ENCODE peak calls at places on chromosomes 12 and 14, in four cellular contexts. P is pancreas, G is ELF-1, X is GM19239. U is an unnamed sample.
A peak's percentile ranks its signal among the peaks of the same experiment; 100 is the strongest.

GRCh38 chr12:76307083-76307482 is 41.1 kb downstream of the BBS10 start:
- DNase-seq in P (no peak), G (no peak), X (no peak), U (no peak)

GRCh38 chr14:49052516-49052915 is 533.7 kb downstream of the RPS29 start:
- DNase-seq in P (no peak), G (no peak), X (no peak), U (no peak)

GRCh38 chr14:50031534-50032313 is 84.6 kb downstream of the VCPKMT start:
- DNase-seq in P (no peak), G (no peak), X (no peak), U (no peak)

GRCh38 chr12:89707992-89708792 is 446 bp downstream of the ATP2B1 start:
- DNase-seq in P (peak; percentile 87), G (peak; percentile 36), X (no peak), U (peak; percentile 9)

GRCh38 chr12:23631991-23632390 is 317.5 kb downstream of the SOX5 start:
- DNase-seq in P (no peak), G (peak; percentile 3), X (no peak), U (no peak)

GRCh38 chr12:59929091-59929490 is 333.3 kb downstream of the SLC16A7 start:
- DNase-seq in P (no peak), G (no peak), X (no peak), U (no peak)

GRCh38 chr14:97036096-97036852 is 239.1 kb downstream of the VRK1 start:
- DNase-seq in P (no peak), G (no peak), X (no peak), U (no peak)

GRCh38 chr14:88029500-88029899 is 24.6 kb downstream of the GPR65 start:
- DNase-seq in P (no peak), G (no peak), X (no peak), U (no peak)

GRCh38 chr12:124475295-124476010 is 92.0 kb downstream of the NCOR2 start:
- DNase-seq in P (peak; percentile 31), G (no peak), X (no peak), U (no peak)

GRCh38 chr12:22527999-22528398 is 16.3 kb downstream of the C2CD5 start:
- DNase-seq in P (no peak), G (no peak), X (no peak), U (no peak)

GRCh38 chr12:113130457-113131135 is 5.0 kb downstream of the RASAL1 start:
- DNase-seq in P (peak; percentile 64), G (peak; percentile 51), X (no peak), U (no peak)

GRCh38 chr14:104597576-104597975 is 7.0 kb downstream of the TMEM179 start:
- DNase-seq in P (peak; percentile 27), G (no peak), X (no peak), U (no peak)

GRCh38 chr14:89279649-89280232 is 137.3 kb downstream of the FOXN3 start:
- DNase-seq in P (no peak), G (no peak), X (no peak), U (no peak)

GRCh38 chr12:58540480-58541299 is 379.6 kb downstream of the LRIG3 start:
- DNase-seq in P (peak; percentile 76), G (peak; percentile 91), X (no peak), U (no peak)

GRCh38 chr12:1796515-1797010 is 23.8 kb upstream of the LRTM2 start:
- DNase-seq in P (no peak), G (peak; percentile 65), X (peak; percentile 52), U (no peak)

GRCh38 chr12:111219440-111219839 is 149.5 kb downstream of the PHETA1 start:
- DNase-seq in P (no peak), G (no peak), X (no peak), U (no peak)

GRCh38 chr12:89370850-89371249 is 18.5 kb upstream of the DUSP6 start:
- DNase-seq in P (no peak), G (no peak), X (no peak), U (no peak)

GRCh38 chr12:34387711-34388635 is 365.7 kb downstream of the ALG10 start:
- DNase-seq in P (peak; percentile 29), G (no peak), X (no peak), U (no peak)

GRCh38 chr12:5076761-5077160 is 33.1 kb downstream of the KCNA5 start:
- DNase-seq in P (no peak), G (no peak), X (no peak), U (no peak)

GRCh38 chr14:77825895-77826519 is 26.1 kb downstream of the ADCK1 start:
- DNase-seq in P (no peak), G (no peak), X (no peak), U (no peak)

GRCh38 chr12:59595097-59595496 is 732 bp upstream of the SLC16A7 start:
- DNase-seq in P (no peak), G (no peak), X (no peak), U (no peak)

GRCh38 chr14:71933026-71933587 is 878 bp downstream of the RGS6 start:
- DNase-seq in P (no peak), G (peak; percentile 45), X (no peak), U (no peak)

GRCh38 chr14:32142754-32143437 is 58.9 kb upstream of the RNU6-7 start:
- DNase-seq in P (no peak), G (no peak), X (no peak), U (no peak)

GRCh38 chr12:63064080-63064479 is 86.9 kb downstream of the AVPR1A start:
- DNase-seq in P (no peak), G (no peak), X (no peak), U (no peak)

GRCh38 chr14:68219407-68219806 is 399.8 kb downstream of the RAD51B start:
- DNase-seq in P (no peak), G (peak; percentile 48), X (no peak), U (no peak)

GRCh38 chr14:22159968-22160367 is 429.1 kb downstream of the DAD1 start:
- DNase-seq in P (no peak), G (no peak), X (no peak), U (no peak)

GRCh38 chr12:85711735-85712390 is 124.3 kb downstream of the RASSF9 start:
- DNase-seq in P (no peak), G (no peak), X (no peak), U (no peak)

GRCh38 chr12:65899289-65899688 is 75.0 kb downstream of the HMGA2 start:
- DNase-seq in P (no peak), G (no peak), X (no peak), U (no peak)

GRCh38 chr12:21296751-21297406 is 37.8 kb downstream of the SLCO1A2 start:
- DNase-seq in P (no peak), G (peak; percentile 11), X (no peak), U (no peak)

U was measured in T-helper 22 cell.